ENCODE peak calls at places on chromosomes 16 and 17, in five cellular contexts. One of them, this sample, is unnamed.

GRCh38 chr17:58312021-58312630 is 16.5 kb downstream of the TSPOAP1 start:
- DNase-seq in HFF-Myc: no peak
- DNase-seq in lower leg skin: peak
- DNase-seq in neural progenitor cell: no peak
- DNase-seq in endothelial cell of umbilical vein: no peak
- DNase-seq in this sample: no peak

GRCh38 chr17:31787082-31787481 is 72.0 kb downstream of the COPRS start:
- DNase-seq in neural progenitor cell: no peak
- DNase-seq in lower leg skin: no peak
- DNase-seq in endothelial cell of umbilical vein: no peak
- DNase-seq in HFF-Myc: no peak
- DNase-seq in this sample: no peak

GRCh38 chr16:57123969-57124674 is 31.7 kb downstream of the CPNE2 start:
- DNase-seq in lower leg skin: no peak
- DNase-seq in endothelial cell of umbilical vein: no peak
- DNase-seq in HFF-Myc: no peak
- DNase-seq in neural progenitor cell: no peak
- DNase-seq in this sample: no peak

GRCh38 chr17:8832711-8833352 is 33.7 kb upstream of the MFSD6L start:
- DNase-seq in endothelial cell of umbilical vein: no peak
- DNase-seq in lower leg skin: no peak
- DNase-seq in neural progenitor cell: peak
- DNase-seq in HFF-Myc: no peak
- DNase-seq in this sample: no peak

GRCh38 chr16:87391950-87392822 is at the start of gene MAP1LC3B:
- DNase-seq in endothelial cell of umbilical vein: peak
- DNase-seq in neural progenitor cell: peak
- DNase-seq in HFF-Myc: peak
- DNase-seq in lower leg skin: peak
- DNase-seq in this sample: peak

GRCh38 chr16:53445534-53445933 is 11.3 kb downstream of the RBL2 start:
- DNase-seq in lower leg skin: no peak
- DNase-seq in HFF-Myc: no peak
- DNase-seq in neural progenitor cell: no peak
- DNase-seq in endothelial cell of umbilical vein: no peak
- DNase-seq in this sample: no peak

GRCh38 chr16:77564791-77565390 is 130.1 kb upstream of the ADAMTS18 start:
- DNase-seq in HFF-Myc: no peak
- DNase-seq in neural progenitor cell: no peak
- DNase-seq in endothelial cell of umbilical vein: peak
- DNase-seq in lower leg skin: no peak
- DNase-seq in this sample: peak

GRCh38 chr17:36850794-36851193 is 86.5 kb upstream of the LHX1 start:
- DNase-seq in lower leg skin: no peak
- DNase-seq in HFF-Myc: peak
- DNase-seq in endothelial cell of umbilical vein: peak
- DNase-seq in neural progenitor cell: no peak
- DNase-seq in this sample: peak

GRCh38 chr16:23072769-23073549 is 76.3 kb downstream of the USP31 start:
- DNase-seq in lower leg skin: no peak
- DNase-seq in neural progenitor cell: peak
- DNase-seq in endothelial cell of umbilical vein: no peak
- DNase-seq in HFF-Myc: no peak
- DNase-seq in this sample: peak

GRCh38 chr17:17669081-17669850 is 12.0 kb upstream of the RAI1 start:
- DNase-seq in neural progenitor cell: peak
- DNase-seq in lower leg skin: no peak
- DNase-seq in HFF-Myc: no peak
- DNase-seq in endothelial cell of umbilical vein: no peak
- DNase-seq in this sample: no peak

GRCh38 chr17:55394357-55395021 is 27.1 kb downstream of the MMD start:
- DNase-seq in lower leg skin: no peak
- DNase-seq in HFF-Myc: no peak
- DNase-seq in neural progenitor cell: no peak
- DNase-seq in endothelial cell of umbilical vein: no peak
- DNase-seq in this sample: no peak

GRCh38 chr17:76145231-76146052 is 4.4 kb upstream of the FOXJ1 start:
- DNase-seq in lower leg skin: no peak
- DNase-seq in endothelial cell of umbilical vein: peak
- DNase-seq in HFF-Myc: no peak
- DNase-seq in neural progenitor cell: no peak
- DNase-seq in this sample: no peak

GRCh38 chr17:67902531-67903231 is 77.4 kb downstream of the BPTF start:
- DNase-seq in HFF-Myc: no peak
- DNase-seq in endothelial cell of umbilical vein: no peak
- DNase-seq in neural progenitor cell: peak
- DNase-seq in lower leg skin: no peak
- DNase-seq in this sample: no peak

GRCh38 chr17:72931163-72931562 is 161.3 kb downstream of the SLC39A11 start:
- DNase-seq in endothelial cell of umbilical vein: no peak
- DNase-seq in lower leg skin: no peak
- DNase-seq in neural progenitor cell: no peak
- DNase-seq in HFF-Myc: no peak
- DNase-seq in this sample: no peak

GRCh38 chr16:8866884-8867482 is 1.8 kb downstream of the CARHSP1 start:
- DNase-seq in HFF-Myc: no peak
- DNase-seq in lower leg skin: no peak
- DNase-seq in endothelial cell of umbilical vein: peak
- DNase-seq in neural progenitor cell: peak
- DNase-seq in this sample: no peak

GRCh38 chr16:24839347-24839972 is 6.3 kb upstream of the SLC5A11 start:
- DNase-seq in neural progenitor cell: no peak
- DNase-seq in lower leg skin: no peak
- DNase-seq in HFF-Myc: no peak
- DNase-seq in endothelial cell of umbilical vein: no peak
- DNase-seq in this sample: no peak

GRCh38 chr16:51762081-51762995 is 611.3 kb upstream of the SALL1 start:
- DNase-seq in HFF-Myc: peak
- DNase-seq in endothelial cell of umbilical vein: peak
- DNase-seq in lower leg skin: peak
- DNase-seq in neural progenitor cell: peak
- DNase-seq in this sample: peak

GRCh38 chr17:28712037-28712704 is 483 bp upstream of the PROCA1 start:
- DNase-seq in endothelial cell of umbilical vein: no peak
- DNase-seq in neural progenitor cell: peak
- DNase-seq in lower leg skin: no peak
- DNase-seq in HFF-Myc: no peak
- DNase-seq in this sample: peak

GRCh38 chr16:27253526-27253930 is 15.0 kb downstream of the NSMCE1 start:
- DNase-seq in neural progenitor cell: no peak
- DNase-seq in endothelial cell of umbilical vein: peak
- DNase-seq in HFF-Myc: peak
- DNase-seq in lower leg skin: no peak
- DNase-seq in this sample: peak

GRCh38 chr17:2025622-2026309 is 632 bp upstream of the RTN4RL1 start:
- DNase-seq in HFF-Myc: no peak
- DNase-seq in neural progenitor cell: peak
- DNase-seq in endothelial cell of umbilical vein: peak
- DNase-seq in lower leg skin: peak
- DNase-seq in this sample: peak
- TF ChIP-seq CTCF in HFF-Myc: peak
- TF ChIP-seq CTCF in neural progenitor cell: peak
- TF ChIP-seq CTCF in endothelial cell of umbilical vein: peak
- TF ChIP-seq CTCF in lower leg skin: peak
- TF ChIP-seq CTCF in this sample: peak

DNA sequence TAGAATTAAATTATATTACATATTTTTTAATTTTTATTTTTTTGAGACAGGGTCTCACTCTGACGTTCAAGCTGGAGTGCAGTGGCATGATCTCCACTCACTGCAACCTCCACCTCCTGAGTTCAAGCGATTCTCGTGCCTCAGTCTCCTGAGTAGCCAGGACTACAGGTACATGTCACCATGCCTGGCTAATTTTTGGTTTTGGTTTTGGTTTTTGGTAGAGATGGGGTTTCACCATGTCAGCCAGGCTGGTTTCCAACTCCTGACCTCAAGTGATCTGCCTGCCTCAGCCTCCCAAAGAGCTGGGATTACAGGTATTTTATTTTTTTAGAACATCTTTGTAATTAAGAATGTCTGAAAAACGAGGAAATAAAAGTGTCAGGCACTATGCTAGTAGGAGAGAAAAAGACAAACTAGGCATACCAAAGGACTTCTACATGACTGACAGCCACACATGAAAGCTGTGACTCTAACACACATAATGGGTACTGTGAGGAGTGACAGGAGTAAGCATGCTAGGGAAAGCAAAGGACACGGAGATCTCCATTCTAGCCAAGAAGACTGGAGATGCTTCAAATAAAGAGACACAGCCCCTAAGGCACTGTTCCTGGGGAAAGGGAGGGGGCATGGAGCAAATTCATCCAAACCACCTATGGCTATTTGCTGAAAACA is 7.3 kb downstream of the GNA13 start:
- DNase-seq in endothelial cell of umbilical vein: no peak
- DNase-seq in lower leg skin: no peak
- DNase-seq in neural progenitor cell: no peak
- DNase-seq in HFF-Myc: no peak
- DNase-seq in this sample: no peak
- H3K4me3 ChIP-seq in endothelial cell of umbilical vein: no peak
- H3K4me3 ChIP-seq in lower leg skin: no peak
- H3K4me3 ChIP-seq in neural progenitor cell: no peak
- H3K4me3 ChIP-seq in HFF-Myc: no peak
- H3K4me3 ChIP-seq in this sample: no peak

DNA sequence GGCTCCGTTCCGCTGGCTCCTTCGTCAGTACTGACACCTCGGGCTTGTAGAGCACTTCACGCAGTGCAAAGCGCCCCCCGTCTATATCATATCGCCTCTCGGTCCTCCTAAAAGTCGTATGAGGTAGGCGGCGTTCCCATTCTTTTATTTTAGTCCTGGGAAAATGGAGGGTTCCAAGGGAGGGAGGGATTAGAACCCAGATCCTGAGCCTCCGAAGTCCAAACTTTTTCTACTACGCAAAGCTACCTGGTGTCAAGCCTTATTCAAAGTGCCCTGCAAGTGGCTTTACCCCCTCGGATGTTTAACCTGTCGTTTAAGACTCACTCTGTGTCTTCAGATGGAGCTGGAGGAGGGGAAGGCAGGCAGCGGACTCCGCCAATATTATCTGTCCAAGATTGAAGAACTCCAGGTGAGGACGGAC is 348 bp upstream of the FTSJ3 start:
- DNase-seq in HFF-Myc: no peak
- DNase-seq in lower leg skin: no peak
- DNase-seq in neural progenitor cell: no peak
- DNase-seq in endothelial cell of umbilical vein: no peak
- DNase-seq in this sample: no peak
- TF ChIP-seq CTCF in HFF-Myc: no peak
- TF ChIP-seq CTCF in lower leg skin: no peak
- TF ChIP-seq CTCF in neural progenitor cell: no peak
- TF ChIP-seq CTCF in endothelial cell of umbilical vein: no peak
- TF ChIP-seq CTCF in this sample: no peak

GRCh38 chr17:44655983-44656700 is at the start of gene MEIOC:
- DNase-seq in endothelial cell of umbilical vein: peak
- DNase-seq in HFF-Myc: no peak
- DNase-seq in lower leg skin: no peak
- DNase-seq in neural progenitor cell: peak
- DNase-seq in this sample: no peak
- H3K4me3 ChIP-seq in endothelial cell of umbilical vein: no peak
- H3K4me3 ChIP-seq in HFF-Myc: peak
- H3K4me3 ChIP-seq in lower leg skin: no peak
- H3K4me3 ChIP-seq in neural progenitor cell: peak
- H3K4me3 ChIP-seq in this sample: no peak

GRCh38 chr17:64291268-64291851 is 28.3 kb upstream of the TEX2 start:
- DNase-seq in endothelial cell of umbilical vein: no peak
- DNase-seq in lower leg skin: no peak
- DNase-seq in HFF-Myc: no peak
- DNase-seq in neural progenitor cell: no peak
- DNase-seq in this sample: no peak
- TF ChIP-seq CTCF in endothelial cell of umbilical vein: no peak
- TF ChIP-seq CTCF in lower leg skin: no peak
- TF ChIP-seq CTCF in HFF-Myc: peak
- TF ChIP-seq CTCF in neural progenitor cell: peak
- TF ChIP-seq CTCF in this sample: peak

GRCh38 chr16:89114159-89114981 is 20.7 kb downstream of the ACSF3 start:
- DNase-seq in neural progenitor cell: peak
- DNase-seq in endothelial cell of umbilical vein: no peak
- DNase-seq in lower leg skin: no peak
- DNase-seq in HFF-Myc: no peak
- DNase-seq in this sample: peak
- H3K4me3 ChIP-seq in neural progenitor cell: no peak
- H3K4me3 ChIP-seq in endothelial cell of umbilical vein: no peak
- H3K4me3 ChIP-seq in lower leg skin: no peak
- H3K4me3 ChIP-seq in HFF-Myc: no peak
- H3K4me3 ChIP-seq in this sample: no peak

GRCh38 chr16:46607529-46607928 is 13.7 kb downstream of the SHCBP1 start:
- DNase-seq in HFF-Myc: no peak
- DNase-seq in endothelial cell of umbilical vein: peak
- DNase-seq in lower leg skin: no peak
- DNase-seq in neural progenitor cell: no peak
- DNase-seq in this sample: peak
- TF ChIP-seq CTCF in HFF-Myc: peak
- TF ChIP-seq CTCF in endothelial cell of umbilical vein: no peak
- TF ChIP-seq CTCF in lower leg skin: no peak
- TF ChIP-seq CTCF in neural progenitor cell: peak
- TF ChIP-seq CTCF in this sample: peak

GRCh38 chr17:48605409-48605864 is 651 bp upstream of the HOXB6 start:
- DNase-seq in lower leg skin: no peak
- DNase-seq in HFF-Myc: no peak
- DNase-seq in endothelial cell of umbilical vein: no peak
- DNase-seq in neural progenitor cell: no peak
- DNase-seq in this sample: no peak
- H3K4me3 ChIP-seq in lower leg skin: no peak
- H3K4me3 ChIP-seq in HFF-Myc: no peak
- H3K4me3 ChIP-seq in endothelial cell of umbilical vein: peak
- H3K4me3 ChIP-seq in neural progenitor cell: no peak
- H3K4me3 ChIP-seq in this sample: no peak

DNA sequence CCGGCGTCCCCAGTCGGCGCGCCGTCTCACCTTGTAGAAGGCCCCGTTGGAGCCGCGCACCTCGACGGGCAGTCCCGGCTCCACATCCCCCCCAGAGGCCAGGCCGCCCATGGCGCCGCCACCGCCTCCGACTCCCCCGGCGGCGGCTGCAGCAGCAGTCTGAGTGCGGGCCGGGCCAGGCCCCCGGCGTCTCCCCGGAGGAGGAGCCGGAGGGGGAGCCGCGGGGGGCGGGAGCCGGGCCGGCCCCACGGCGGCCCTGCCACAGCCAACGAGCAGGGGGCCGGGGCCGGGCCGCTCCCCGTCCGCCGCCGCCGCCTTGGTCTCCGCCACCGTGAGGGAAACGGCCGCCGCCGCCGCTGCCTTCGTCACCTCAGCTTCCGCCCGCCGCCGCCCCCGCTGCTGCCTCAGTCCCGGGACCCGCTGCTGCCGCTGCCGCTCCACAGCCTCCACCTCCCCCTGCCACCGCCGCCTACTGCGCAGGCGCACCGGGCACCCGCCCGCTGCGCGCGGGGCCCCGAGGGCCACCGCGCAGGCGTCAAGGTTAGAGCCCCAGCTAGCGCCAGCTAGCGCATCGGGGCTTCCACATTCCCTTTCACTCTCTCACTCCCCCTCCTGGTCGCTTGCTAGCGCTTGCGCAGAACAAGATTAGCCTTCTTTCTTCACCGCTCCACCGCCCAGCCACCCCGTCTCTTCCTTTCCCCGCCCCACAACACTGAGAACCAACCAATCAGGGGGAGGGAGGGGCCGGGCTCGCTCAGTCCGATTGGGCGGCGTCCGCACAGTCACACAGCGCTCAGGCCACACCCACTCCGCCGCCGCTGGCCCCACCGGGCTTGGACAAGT is at the start of gene FXR2:
- DNase-seq in endothelial cell of umbilical vein: peak
- DNase-seq in neural progenitor cell: peak
- DNase-seq in HFF-Myc: peak
- DNase-seq in lower leg skin: peak
- DNase-seq in this sample: peak
- TF ChIP-seq CTCF in endothelial cell of umbilical vein: peak
- TF ChIP-seq CTCF in neural progenitor cell: peak
- TF ChIP-seq CTCF in HFF-Myc: peak
- TF ChIP-seq CTCF in lower leg skin: peak
- TF ChIP-seq CTCF in this sample: peak